ENCODE peak calls at places on chromosomes 16 and 17, in four cellular contexts. B is H1, L is GM12878, E is HepG2. O is an unnamed sample.

GRCh38 chr16:27439273-27440018 is 37.5 kb downstream of the IL21R start:
- DNase-seq in B (no peak), L (no peak), E (no peak), O (no peak)

GRCh38 chr16:12569061-12569460 is 234.6 kb downstream of the CPPED1 start:
- DNase-seq in B (no peak), L (no peak), E (no peak), O (no peak)

GRCh38 chr16:55250641-55251550 is 73.1 kb upstream of the IRX6 start:
- DNase-seq in B (no peak), L (no peak), E (no peak), O (no peak)

GRCh38 chr17:45225051-45225700 is 3.5 kb downstream of the FMNL1 start:
- DNase-seq in B (no peak), L (no peak), E (no peak), O (no peak)

GRCh38 chr16:77555781-77556180 is 120.9 kb upstream of the ADAMTS18 start:
- DNase-seq in B (no peak), L (no peak), E (no peak), O (no peak)

GRCh38 chr17:40283662-40284061 is 4.0 kb upstream of the CDC6 start:
- DNase-seq in B (no peak), L (no peak), E (no peak), O (no peak)

GRCh38 chr17:79800325-79801155 is 3.7 kb upstream of the CBX8 start:
- DNase-seq in B (no peak), L (no peak), E (no peak), O (no peak)

GRCh38 chr17:44187131-44187899 is 543 bp downstream of the TMUB2 start:
- DNase-seq in B (no peak), L (no peak), E (no peak), O (no peak)

GRCh38 chr16:50166511-50167500 is 13.7 kb downstream of the TENT4B start:
- DNase-seq in B (no peak), L (no peak), E (peak), O (no peak)

GRCh38 chr17:64741924-64742670 is 80.0 kb upstream of the SMURF2 start:
- DNase-seq in B (no peak), L (no peak), E (no peak), O (no peak)

GRCh38 chr16:58814348-58814801 is 80.3 kb upstream of the GOT2 start:
- DNase-seq in B (peak), L (no peak), E (peak), O (peak)

GRCh38 chr17:78266771-78267170 is 35.3 kb downstream of the TMEM235 start:
- DNase-seq in B (no peak), L (no peak), E (no peak), O (no peak)

GRCh38 chr17:21452377-21453143 is 76.4 kb downstream of the KCNJ12 start:
- DNase-seq in B (peak), L (no peak), E (peak), O (peak)

GRCh38 chr17:17568772-17569195 is 22.7 kb downstream of the PEMT start:
- DNase-seq in B (peak), L (no peak), E (peak), O (peak)

GRCh38 chr17:77494664-77495435 is 354.1 kb downstream of the SEC14L1 start:
- DNase-seq in B (peak), L (no peak), E (peak), O (peak)

GRCh38 chr16:54281535-54282201 is 4.9 kb downstream of the IRX3 start:
- DNase-seq in B (no peak), L (no peak), E (no peak), O (no peak)

GRCh38 chr16:74297296-74297665 is 667 bp downstream of the PSMD7 start:
- DNase-seq in B (no peak), L (no peak), E (peak), O (peak)

GRCh38 chr16:3098459-3099394 is at the start of gene ZSCAN10:
- DNase-seq in B (peak), L (no peak), E (no peak), O (no peak)

GRCh38 chr16:50360779-50361178 is 8.0 kb downstream of the BRD7 start:
- DNase-seq in B (no peak), L (no peak), E (no peak), O (no peak)

GRCh38 chr17:57210224-57210553 is 46.1 kb upstream of the MSI2 start:
- DNase-seq in B (no peak), L (no peak), E (no peak), O (no peak)

GRCh38 chr17:73071387-73071999 is 21.0 kb downstream of the SLC39A11 start:
- DNase-seq in B (no peak), L (no peak), E (peak), O (no peak)

GRCh38 chr16:88376835-88377726 is 5.7 kb upstream of the ZNF469 start:
- DNase-seq in B (no peak), L (no peak), E (no peak), O (no peak)

GRCh38 chr16:75029854-75030253 is 31.0 kb downstream of the ZNRF1 start:
- DNase-seq in B (no peak), L (no peak), E (peak), O (no peak)

GRCh38 chr16:10828851-10829331 is 10.3 kb upstream of the TVP23A start:
- DNase-seq in B (no peak), L (no peak), E (no peak), O (no peak)

GRCh38 chr16:25011891-25012499 is 3.2 kb downstream of the ARHGAP17 start:
- DNase-seq in B (no peak), L (no peak), E (no peak), O (no peak)
- TF ChIP-seq CBX5 in B (no peak), L (no peak), E (no peak), O (no peak)

GRCh38 chr17:269616-270514 is 82.7 kb downstream of the RPH3AL start:
- DNase-seq in B (no peak), L (no peak), E (no peak), O (no peak)
- TF ChIP-seq CBX5 in B (no peak), L (no peak), E (no peak), O (no peak)

GRCh38 chr17:16322636-16323035 is 30.6 kb downstream of the CENPV start:
- DNase-seq in B (no peak), L (no peak), E (no peak), O (no peak)
- TF ChIP-seq CBX5 in B (no peak), L (no peak), E (no peak), O (no peak)

GRCh38 chr17:7987112-7987893 is 15.1 kb upstream of the GUCY2D start:
- DNase-seq in B (no peak), L (no peak), E (no peak), O (no peak)
- TF ChIP-seq CBX5 in B (no peak), L (no peak), E (no peak), O (no peak)

GRCh38 chr17:19304751-19305150 is 57.8 kb downstream of the B9D1 start:
- DNase-seq in B (no peak), L (no peak), E (no peak), O (no peak)

GRCh38 chr17:19306160-19307111 is 56.1 kb downstream of the B9D1 start:
- DNase-seq in B (no peak), L (peak), E (peak), O (no peak)

GRCh38 chr17:19304209-19304608 is 58.3 kb downstream of the B9D1 start:
- DNase-seq in B (no peak), L (no peak), E (peak), O (peak)

GRCh38 chr17:19305761-19306159 is 56.8 kb downstream of the B9D1 start:
- DNase-seq in B (no peak), L (no peak), E (no peak), O (no peak)

GRCh38 chr17:19305261-19305660 is 57.3 kb downstream of the B9D1 start:
- DNase-seq in B (no peak), L (no peak), E (no peak), O (no peak)
- TF ChIP-seq CBX5 in B (no peak), L (no peak), E (no peak), O (no peak)

GRCh38 chr17:81428945-81429344 is 33.7 kb downstream of the BAHCC1 start:
- DNase-seq in B (no peak), L (no peak), E (no peak), O (no peak)

GRCh38 chr17:81429353-81429774 is 34.1 kb downstream of the BAHCC1 start:
- DNase-seq in B (no peak), L (no peak), E (no peak), O (no peak)

GRCh38 chr17:81428521-81428920 is 33.3 kb downstream of the BAHCC1 start:
- DNase-seq in B (no peak), L (no peak), E (no peak), O (no peak)

GRCh38 chr17:81427446-81428120 is 32.3 kb downstream of the BAHCC1 start:
- DNase-seq in B (no peak), L (no peak), E (no peak), O (no peak)

GRCh38 chr17:81428121-81428515 is 32.9 kb downstream of the BAHCC1 start:
- DNase-seq in B (no peak), L (no peak), E (no peak), O (no peak)
- TF ChIP-seq CBX5 in B (no peak), L (no peak), E (no peak), O (no peak)

GRCh38 chr16:57801098-57801855 is 1.0 kb downstream of the KIFC3 start:
- DNase-seq in B (no peak), L (no peak), E (no peak), O (peak)
- TF ChIP-seq CBX5 in B (no peak), L (no peak), E (no peak), O (no peak)

GRCh38 chr17:49957350-49957749 is 11.6 kb upstream of the DLX4 start:
- DNase-seq in B (no peak), L (no peak), E (no peak), O (no peak)
- TF ChIP-seq CBX5 in B (no peak), L (no peak), E (no peak), O (no peak)